ENCODE peak calls at places on chromosome 9, in six cellular contexts. B, J, Q, X, E and T are unnamed samples.

GRCh38 chr9:114290561-114290986 is 32.3 kb upstream of the ORM1 start:
- DNase-seq in B (no peak), Q (no peak), X (peak; percentile 59), E (no peak), J (no peak), T (no peak)

GRCh38 chr9:113636165-113636564 is 172.6 kb downstream of the RGS3 start:
- DNase-seq in E (no peak), J (peak; percentile 76), Q (no peak), X (peak; percentile 52), B (no peak), T (no peak)

GRCh38 chr9:14515049-14515448 is 178.2 kb downstream of the ZDHHC21 start:
- DNase-seq in J (no peak), B (no peak), X (no peak), Q (no peak), E (no peak), T (no peak)

GRCh38 chr9:88534456-88535225 is at the start of gene NXNL2:
- DNase-seq in B (peak; percentile 68), J (peak; percentile 94), X (peak; percentile 79), Q (peak; percentile 59), E (no peak), T (no peak)

GRCh38 chr9:133490865-133491655 is 12.2 kb upstream of the SLC2A6 start:
- DNase-seq in X (peak; percentile 60), B (no peak), J (no peak), E (no peak), Q (no peak), T (no peak)

GRCh38 chr9:15501803-15502202 is 9.0 kb downstream of the PSIP1 start:
- DNase-seq in B (no peak), X (no peak), E (no peak), Q (no peak), J (no peak), T (no peak)

GRCh38 chr9:138020120-138020794 is 142.7 kb downstream of the CACNA1B start:
- DNase-seq in B (no peak), Q (no peak), J (peak; percentile 76), E (no peak), X (peak; percentile 77), T (no peak)

GRCh38 chr9:122213589-122214413 is 15.0 kb downstream of the LHX6 start:
- DNase-seq in J (no peak), X (no peak), B (peak; percentile 37), E (no peak), Q (no peak), T (no peak)

GRCh38 chr9:75962186-75963036 is 71.9 kb downstream of the PCSK5 start:
- DNase-seq in Q (peak; percentile 31), B (no peak), E (no peak), X (no peak), J (peak; percentile 85), T (no peak)

GRCh38 chr9:33110686-33111085 is 34.2 kb upstream of the SMU1 start:
- DNase-seq in B (no peak), J (peak; percentile 69), E (no peak), Q (no peak), X (no peak), T (no peak)

DNA sequence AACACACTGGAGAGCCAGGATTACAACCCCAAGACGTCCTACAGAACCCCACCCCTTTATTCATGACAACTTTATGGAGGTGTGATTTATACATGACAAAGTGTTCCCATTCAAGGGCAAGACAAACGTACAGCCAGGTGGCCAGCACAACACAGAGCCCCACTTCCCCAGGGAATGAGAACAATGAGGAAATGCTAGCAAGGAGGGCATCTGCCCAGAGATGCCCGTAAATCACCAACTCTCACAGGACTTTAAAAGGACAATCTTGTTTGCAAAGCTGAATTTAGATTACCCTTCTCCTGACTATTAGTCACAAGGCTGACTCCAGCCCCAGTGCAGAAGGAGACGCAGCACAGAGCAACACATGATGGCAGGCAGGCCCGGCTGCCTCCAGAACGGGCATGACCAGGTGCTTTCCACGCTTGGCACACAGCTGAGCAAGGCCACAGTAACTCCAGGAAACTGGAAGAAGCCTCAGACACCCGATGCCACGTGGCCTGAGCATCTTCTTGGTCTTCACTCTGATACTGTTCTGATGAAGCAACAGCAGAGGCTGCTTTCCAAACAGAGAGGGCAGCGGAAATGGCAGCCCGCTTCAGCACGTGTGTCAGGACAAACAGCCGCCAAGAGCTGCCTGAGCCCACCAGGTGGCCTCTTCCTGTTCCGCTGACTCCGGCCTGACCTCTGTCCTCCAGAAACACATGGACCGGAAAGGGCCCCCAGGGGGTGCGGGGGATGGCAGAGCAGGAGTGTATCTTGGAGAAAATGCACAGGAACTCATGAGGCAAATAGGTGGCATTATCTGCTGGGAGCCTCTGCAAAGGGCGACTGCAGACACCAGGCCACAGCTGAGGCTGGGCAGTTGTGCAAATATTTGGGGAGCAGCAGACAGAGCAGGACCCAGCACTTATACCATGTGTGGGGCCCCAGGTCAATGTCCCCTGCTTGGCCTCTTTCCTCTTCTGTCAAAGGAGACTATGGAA is 51.3 kb downstream of the ROR2 start:
- DNase-seq in J (peak; percentile 83), B (peak; percentile 72), Q (no peak), X (peak; percentile 63), E (no peak), T (peak; percentile 31)
- TF ChIP-seq CTCF in J (no peak), B (no peak), Q (no peak), X (no peak), E (no peak), T (no peak)

DNA sequence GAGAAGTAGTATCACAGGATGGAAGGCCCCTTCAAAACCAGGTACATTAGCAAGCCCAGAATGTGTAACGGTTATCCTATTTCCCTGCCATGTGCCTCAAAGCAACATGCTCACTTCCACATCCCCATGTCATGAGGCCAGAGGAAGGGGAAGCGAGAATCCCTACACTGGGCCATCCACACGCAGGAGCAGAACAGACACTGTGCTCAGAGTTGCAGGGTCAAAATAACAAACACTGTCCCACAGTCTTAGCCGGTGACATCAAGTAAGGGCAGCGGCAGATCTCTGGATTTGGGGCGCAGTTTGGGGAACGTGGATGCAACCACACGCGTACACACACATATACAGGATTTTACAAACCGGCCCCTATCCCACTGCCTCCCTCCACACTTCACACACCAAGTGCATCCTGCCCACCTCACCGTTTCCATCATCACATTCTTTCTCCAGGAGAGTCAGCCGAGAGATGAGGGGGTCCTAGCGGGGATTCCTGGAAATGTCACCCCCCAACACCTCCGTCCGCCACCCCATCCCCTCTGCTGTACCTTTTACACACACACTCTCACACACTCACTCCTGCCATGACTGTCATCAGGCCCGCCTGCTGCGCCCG is 774 bp downstream of the APBA1 start:
- DNase-seq in X (no peak), E (no peak), J (peak; percentile 89), Q (peak; percentile 9), B (peak; percentile 23), T (no peak)
- H3K4me3 ChIP-seq in X (peak overlapping the region; percentile 83), E (peak overlapping the region; percentile 84), J (peak overlapping the region; percentile 74), Q (peak overlapping the region; percentile 79), B (no peak overlapping the region), T (peak overlapping the region; percentile 67)

GRCh38 chr9:89602978-89603628 is 1.7 kb upstream of the GADD45G start:
- DNase-seq in B (peak; percentile 95), X (peak; percentile 97), Q (peak; percentile 88), J (peak; percentile 97), E (peak; percentile 46), T (no peak)

GRCh38 chr9:89601856-89602562 is 2.8 kb upstream of the GADD45G start:
- DNase-seq in J (peak; percentile 59), E (no peak), Q (no peak), X (no peak), B (no peak), T (no peak)

GRCh38 chr9:89604463-89605180 is at the start of gene GADD45G:
- DNase-seq in B (peak; percentile 99), E (peak; percentile 24), Q (peak; percentile 88), J (peak; percentile 97), X (peak; percentile 96), T (no peak)

GRCh38 chr9:89605181-89606048 is 603 bp downstream of the GADD45G start:
- DNase-seq in Q (peak; percentile 59), J (peak; percentile 94), B (peak; percentile 79), E (no peak), X (peak; percentile 92), T (no peak)

DNA sequence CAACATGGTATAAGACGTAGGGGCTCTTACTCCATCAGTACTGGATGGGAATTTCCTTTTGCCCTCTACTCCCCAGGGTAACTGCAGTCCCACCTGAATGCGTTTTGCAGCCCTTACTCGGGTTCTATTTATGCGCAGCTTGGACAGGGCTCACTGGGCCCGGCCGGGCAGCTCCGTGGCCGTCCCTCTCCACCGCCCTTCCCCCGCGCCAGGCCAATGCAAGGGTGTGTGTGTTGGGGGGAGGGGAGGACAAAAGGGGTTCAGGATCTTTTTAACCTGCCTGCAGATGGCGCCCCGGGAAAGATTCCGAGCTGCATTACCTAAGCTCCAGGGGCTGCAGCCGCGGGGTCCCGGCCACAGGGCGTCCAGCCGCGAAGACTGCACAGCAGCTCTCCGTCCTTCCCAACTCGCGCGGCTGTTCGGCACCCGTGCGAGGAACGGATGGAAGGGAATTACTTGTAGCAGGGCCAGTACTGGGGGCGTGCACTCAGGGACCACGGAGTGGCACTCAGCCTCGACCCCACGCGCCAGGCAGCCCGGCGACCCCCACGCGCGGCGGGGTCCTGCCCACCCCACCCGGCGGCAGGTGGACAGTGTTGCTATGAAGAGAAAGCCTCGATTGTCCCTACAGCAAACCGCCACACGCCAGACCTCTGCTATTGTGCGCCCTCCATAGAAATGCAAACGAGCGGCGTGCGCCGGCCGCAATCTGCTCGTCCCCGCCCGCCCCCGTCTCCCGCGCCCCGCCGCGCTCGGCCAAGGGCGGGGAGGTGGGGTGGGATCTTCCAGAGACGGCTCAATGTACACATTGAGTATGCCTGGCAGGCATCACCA is 966 bp upstream of the GADD45G start:
- DNase-seq in Q (peak; percentile 81), E (no peak), X (peak; percentile 86), J (peak; percentile 91), B (peak; percentile 93), T (no peak)
- TF ChIP-seq CTCF in Q (peak; percentile 20), E (peak; percentile 47), X (peak; percentile 8), J (no peak), B (peak; percentile 67), T (peak; percentile 54)

GRCh38 chr9:136226680-136227410 is 18.8 kb downstream of the QSOX2 start:
- DNase-seq in Q (no peak), J (no peak), B (no peak), X (no peak), E (no peak), T (no peak)

GRCh38 chr9:136230365-136230764 is 15.2 kb downstream of the QSOX2 start:
- DNase-seq in J (no peak), X (no peak), E (no peak), B (no peak), Q (no peak), T (no peak)

GRCh38 chr9:136225748-136226679 is 19.6 kb downstream of the QSOX2 start:
- DNase-seq in J (no peak), B (peak; percentile 59), E (peak; percentile 51), Q (peak; percentile 53), X (peak; percentile 91), T (no peak)

GRCh38 chr9:136229096-136230065 is 16.2 kb downstream of the QSOX2 start:
- DNase-seq in Q (no peak), E (no peak), X (no peak), B (no peak), J (no peak), T (no peak)

DNA sequence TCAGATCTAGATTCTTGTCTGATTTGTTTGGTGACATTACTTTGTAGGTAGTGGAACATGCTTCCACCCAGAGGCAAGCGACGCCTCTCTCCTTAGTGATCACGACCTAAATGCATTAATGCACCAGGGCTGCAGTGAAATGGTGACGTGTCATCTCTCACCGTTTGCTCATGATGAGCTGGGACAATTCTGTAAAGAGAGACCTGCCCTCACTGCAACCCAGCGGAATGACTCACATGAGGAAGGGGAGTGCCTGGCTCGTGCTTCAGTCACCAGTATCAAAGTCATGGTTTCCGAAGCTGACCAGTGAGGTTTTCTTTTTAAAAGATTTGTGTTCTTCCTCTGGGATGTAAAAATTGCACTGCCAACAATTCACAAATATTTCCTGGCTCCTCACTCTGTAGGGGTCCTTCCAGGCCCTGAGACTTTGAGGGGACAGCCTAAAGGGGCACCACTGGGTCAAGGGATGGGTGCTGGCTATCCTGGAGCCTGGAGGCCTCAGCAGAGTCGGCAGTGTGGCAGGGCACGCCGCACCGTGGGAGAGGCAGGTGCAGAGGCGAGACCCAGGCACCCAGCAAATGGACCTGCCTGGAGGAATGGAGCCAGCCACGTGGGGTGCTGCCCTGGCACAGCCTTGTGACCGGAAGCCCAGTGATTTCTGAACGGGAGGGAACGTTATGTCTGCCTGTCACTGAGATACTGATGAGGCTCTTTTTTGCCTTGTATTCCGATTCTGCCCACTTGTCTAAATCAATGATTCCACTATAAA is 17.3 kb downstream of the QSOX2 start:
- DNase-seq in E (no peak), B (no peak), J (no peak), X (no peak), Q (no peak), T (no peak)
- H3K4me3 ChIP-seq in E (no peak overlapping the region), B (no peak overlapping the region), J (no peak overlapping the region), X (no peak overlapping the region), Q (no peak overlapping the region), T (no peak overlapping the region)